ENCODE peak calls at places on chromosome 5, in four cellular contexts. One of them, this sample, is unnamed.

GRCh38 chr5:148524721-148525120 is 129.6 kb downstream of the HTR4 start:
- DNase-seq in HepG2: no peak
- DNase-seq in K562: no peak
- DNase-seq in GM12878: no peak
- DNase-seq in this sample: no peak

GRCh38 chr5:92561362-92562006 is 1019.5 kb downstream of the NR2F1-AS1 start:
- DNase-seq in K562: no peak
- DNase-seq in GM12878: no peak
- DNase-seq in HepG2: no peak
- DNase-seq in this sample: no peak

GRCh38 chr5:76701298-76701697 is 14.6 kb upstream of the F2R start:
- DNase-seq in K562: no peak
- DNase-seq in HepG2: peak; percentile 28
- DNase-seq in GM12878: no peak
- DNase-seq in this sample: no peak

GRCh38 chr5:83265318-83265717 is 188.0 kb downstream of the XRCC4 start:
- DNase-seq in HepG2: peak; percentile 33
- DNase-seq in GM12878: no peak
- DNase-seq in K562: no peak
- DNase-seq in this sample: peak; percentile 14

GRCh38 chr5:111254613-111255012 is 30.4 kb downstream of the CAMK4 start:
- DNase-seq in GM12878: peak; percentile 95
- DNase-seq in HepG2: no peak
- DNase-seq in K562: no peak
- DNase-seq in this sample: no peak

GRCh38 chr5:34008721-34009120 is 871 bp upstream of the AMACR start:
- DNase-seq in HepG2: no peak
- DNase-seq in K562: no peak
- DNase-seq in GM12878: no peak
- DNase-seq in this sample: no peak

GRCh38 chr5:62385816-62386400 is 17.8 kb downstream of the DIMT1 start:
- DNase-seq in K562: no peak
- DNase-seq in HepG2: no peak
- DNase-seq in GM12878: no peak
- DNase-seq in this sample: no peak

GRCh38 chr5:123119334-123119986 is 30.4 kb downstream of the PRDM6 start:
- DNase-seq in HepG2: peak; percentile 17
- DNase-seq in K562: no peak
- DNase-seq in GM12878: no peak
- DNase-seq in this sample: no peak

GRCh38 chr5:157594675-157595074 is 19.1 kb upstream of the ADAM19 start:
- DNase-seq in GM12878: no peak
- DNase-seq in HepG2: no peak
- DNase-seq in K562: no peak
- DNase-seq in this sample: no peak

GRCh38 chr5:66513130-66513529 is 83.1 kb upstream of the MAST4 start:
- DNase-seq in GM12878: no peak
- DNase-seq in HepG2: no peak
- DNase-seq in K562: no peak
- DNase-seq in this sample: no peak

GRCh38 chr5:171628344-171628743 is 157.3 kb upstream of the SMIM23 start:
- DNase-seq in K562: no peak
- DNase-seq in HepG2: no peak
- DNase-seq in GM12878: no peak
- DNase-seq in this sample: no peak

DNA sequence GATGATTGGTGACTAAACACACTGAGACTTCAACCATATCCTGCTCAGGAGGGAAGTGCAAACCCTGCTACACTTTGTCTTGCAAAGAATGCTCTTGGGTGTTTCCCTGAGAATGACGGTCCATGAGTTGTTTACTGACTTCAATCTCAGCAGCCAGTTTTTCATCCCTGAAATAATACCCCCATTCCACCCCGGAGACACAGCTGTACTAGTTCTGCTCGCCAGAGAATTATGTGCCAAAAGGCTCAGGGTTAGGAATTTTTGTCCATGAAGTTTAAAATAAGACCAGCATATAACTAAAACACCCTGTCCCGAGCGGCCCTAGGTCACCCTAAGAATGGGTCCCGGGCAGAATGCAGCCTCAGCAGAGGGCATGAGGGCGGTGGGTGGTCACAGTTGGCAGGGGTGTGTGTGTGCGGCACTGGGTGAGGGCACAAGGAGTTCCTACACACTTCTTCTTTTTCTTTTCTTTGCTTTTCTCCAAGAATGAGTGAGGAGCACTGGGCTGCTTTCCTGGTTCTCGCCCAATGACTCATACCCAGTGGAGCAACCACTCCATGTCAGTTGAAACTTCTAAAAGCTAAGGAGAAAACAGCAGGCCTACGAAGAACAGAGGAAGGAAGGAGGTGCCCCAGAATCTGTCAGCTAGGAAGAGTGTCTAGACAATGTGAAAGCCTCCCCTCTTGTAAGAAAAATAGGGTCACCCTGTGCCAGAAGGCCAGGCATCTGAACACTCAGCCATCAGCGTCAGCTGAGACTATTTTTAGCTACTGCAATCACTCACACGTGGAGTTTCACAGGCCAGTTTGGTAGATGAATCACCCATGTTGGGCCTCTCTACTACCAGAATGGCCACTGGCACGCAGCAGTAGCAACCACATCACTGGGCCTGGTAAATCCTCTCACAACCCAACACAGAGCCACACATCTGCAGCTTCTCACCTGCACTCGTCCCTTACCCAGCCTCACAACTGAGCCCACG is 105.9 kb downstream of the DPYSL3 start:
- DNase-seq in K562: no peak
- DNase-seq in HepG2: no peak
- DNase-seq in GM12878: peak; percentile 63
- DNase-seq in this sample: no peak
- TF ChIP-seq MAX in K562: no peak
- TF ChIP-seq MAX in HepG2: no peak
- TF ChIP-seq MAX in GM12878: no peak
- TF ChIP-seq MAX in this sample: peak; percentile 93

GRCh38 chr5:38441730-38442573 is 114.5 kb downstream of the LIFR start:
- DNase-seq in K562: peak; percentile 87
- DNase-seq in GM12878: peak; percentile 33
- DNase-seq in HepG2: peak; percentile 87
- DNase-seq in this sample: peak; percentile 86
- TF ChIP-seq YY1 in K562: no peak
- TF ChIP-seq YY1 in GM12878: peak; percentile 67
- TF ChIP-seq YY1 in HepG2: peak; percentile 18
- TF ChIP-seq YY1 in this sample: no peak

DNA sequence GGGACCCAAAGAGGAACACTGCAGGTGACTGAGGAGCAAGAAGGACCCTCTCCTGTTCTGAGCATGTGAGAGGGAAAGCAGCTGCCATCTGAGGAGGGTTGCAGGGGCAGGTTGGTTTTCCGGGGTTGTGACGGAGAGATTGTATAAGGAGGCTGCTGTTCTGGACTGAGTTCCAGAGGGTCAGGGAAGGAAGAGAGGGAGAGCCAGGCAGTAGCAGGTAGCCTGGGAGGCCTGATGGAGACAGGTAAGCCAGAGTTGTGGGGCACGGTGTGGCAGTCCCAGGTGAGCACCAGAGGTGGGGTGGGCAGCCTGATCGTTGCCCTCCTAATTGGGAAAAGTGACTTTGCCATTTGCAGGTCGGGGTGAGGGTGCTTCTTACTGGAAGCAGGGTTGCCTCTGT is 9.8 kb downstream of the CCT5 start:
- DNase-seq in K562: no peak
- DNase-seq in GM12878: no peak
- DNase-seq in HepG2: no peak
- DNase-seq in this sample: no peak
- TF ChIP-seq SMC3 in K562: no peak
- TF ChIP-seq SMC3 in GM12878: no peak
- TF ChIP-seq SMC3 in HepG2: no peak
- TF ChIP-seq SMC3 in this sample: no peak

GRCh38 chr5:1510151-1510561 is 13.6 kb downstream of the LPCAT1 start:
- DNase-seq in K562: no peak
- DNase-seq in GM12878: no peak
- DNase-seq in HepG2: no peak
- DNase-seq in this sample: no peak
- TF ChIP-seq MAX in K562: no peak
- TF ChIP-seq MAX in GM12878: no peak
- TF ChIP-seq MAX in HepG2: no peak
- TF ChIP-seq MAX in this sample: no peak

GRCh38 chr5:8953016-8953415 is 592.9 kb downstream of the SEMA5A start:
- DNase-seq in GM12878: peak; percentile 23
- DNase-seq in K562: no peak
- DNase-seq in HepG2: no peak
- DNase-seq in this sample: no peak
- TF ChIP-seq YY1 in GM12878: no peak
- TF ChIP-seq YY1 in K562: no peak
- TF ChIP-seq YY1 in HepG2: no peak
- TF ChIP-seq YY1 in this sample: no peak

GRCh38 chr5:39236718-39237117 is 17.4 kb upstream of the FYB1 start:
- DNase-seq in GM12878: no peak
- DNase-seq in K562: no peak
- DNase-seq in HepG2: no peak
- DNase-seq in this sample: no peak

GRCh38 chr5:39235648-39236047 is 16.3 kb upstream of the FYB1 start:
- DNase-seq in K562: no peak
- DNase-seq in GM12878: no peak
- DNase-seq in HepG2: no peak
- DNase-seq in this sample: no peak

GRCh38 chr5:39233783-39234182 is 14.4 kb upstream of the FYB1 start:
- DNase-seq in HepG2: no peak
- DNase-seq in GM12878: no peak
- DNase-seq in K562: no peak
- DNase-seq in this sample: no peak

GRCh38 chr5:39226558-39226957 is 7.2 kb upstream of the FYB1 start:
- DNase-seq in HepG2: no peak
- DNase-seq in GM12878: no peak
- DNase-seq in K562: no peak
- DNase-seq in this sample: no peak

GRCh38 chr5:39231705-39232525 is 12.6 kb upstream of the FYB1 start:
- DNase-seq in K562: no peak
- DNase-seq in GM12878: peak; percentile 73
- DNase-seq in HepG2: peak; percentile 82
- DNase-seq in this sample: no peak
- TF ChIP-seq SMC3 in K562: no peak
- TF ChIP-seq SMC3 in GM12878: no peak
- TF ChIP-seq SMC3 in HepG2: no peak
- TF ChIP-seq SMC3 in this sample: no peak